ENCODE peak calls at places on chromosomes 13 and 19, in six cellular contexts. Z is A549, B is ovary, F is tibial nerve, V is lower leg skin, C is right lobe of liver. E is an unnamed sample.

GRCh38 chr19:20558011-20558410 is 7.6 kb downstream of the ZNF737 start:
- DNase-seq in B (peak), C (no peak), F (no peak), V (no peak), Z (no peak), E (no peak)

GRCh38 chr19:44553478-44554171 is 24.1 kb upstream of the CEACAM20 start:
- DNase-seq in B (no peak), Z (no peak), F (no peak), C (no peak), V (no peak), E (no peak)

GRCh38 chr13:91111476-91112190 is 235.9 kb upstream of the MIR17HG start:
- DNase-seq in C (no peak), V (no peak), B (no peak), F (no peak), Z (no peak), E (no peak)

GRCh38 chr13:110503979-110504499 is 57.5 kb downstream of the RAB20 start:
- DNase-seq in F (no peak), Z (no peak), V (no peak), B (no peak), C (no peak), E (no peak)

GRCh38 chr13:91097269-91097668 is 250.2 kb upstream of the MIR17HG start:
- DNase-seq in Z (no peak), B (no peak), V (no peak), C (no peak), F (no peak), E (no peak)

GRCh38 chr19:4707322-4707721 is 16.3 kb downstream of the DPP9 start:
- DNase-seq in B (no peak), V (no peak), Z (no peak), C (no peak), F (no peak), E (no peak)

GRCh38 chr13:113948034-113948742 is 25.7 kb downstream of the C13orf46 start:
- DNase-seq in F (no peak), V (no peak), B (no peak), C (no peak), Z (no peak), E (no peak)

GRCh38 chr13:107835339-107836018 is 379.9 kb downstream of the LIG4 start:
- DNase-seq in F (no peak), Z (no peak), C (no peak), B (no peak), V (no peak), E (no peak)

GRCh38 chr19:18422530-18423191 is 3.5 kb downstream of the SSBP4 start:
- DNase-seq in Z (no peak), V (no peak), B (peak), C (no peak), F (no peak), E (no peak)

GRCh38 chr13:50244913-50245574 is 229.8 kb downstream of the KCNRG start:
- DNase-seq in B (no peak), Z (peak), V (no peak), F (no peak), C (peak), E (no peak)

GRCh38 chr19:47190167-47190727 is 40.8 kb downstream of the BBC3 start:
- DNase-seq in C (peak), Z (peak), B (peak), F (no peak), V (no peak), E (peak)

GRCh38 chr19:29845576-29846176 is 33.9 kb downstream of the CCNE1 start:
- DNase-seq in F (no peak), C (no peak), Z (peak), V (peak), B (no peak), E (peak)

GRCh38 chr13:91185294-91185863 is 162.1 kb upstream of the MIR17HG start:
- DNase-seq in F (no peak), B (no peak), C (no peak), V (no peak), Z (peak), E (no peak)

GRCh38 chr19:35879770-35880317 is 11.5 kb downstream of the APLP1 start:
- DNase-seq in B (peak), C (peak), F (peak), V (peak), Z (peak), E (peak)

GRCh38 chr13:39656325-39656677 is 839 bp downstream of the COG6 start:
- DNase-seq in F (no peak), C (no peak), Z (no peak), B (no peak), V (no peak), E (no peak)

GRCh38 chr19:47540748-47541147 is 25.9 kb upstream of the NAPA start:
- DNase-seq in F (no peak), B (no peak), C (no peak), Z (peak), V (no peak), E (no peak)

GRCh38 chr13:80082396-80083096 is 258.4 kb downstream of the SPRY2 start:
- DNase-seq in F (no peak), V (no peak), Z (no peak), B (no peak), C (no peak), E (no peak)

GRCh38 chr19:8635422-8635821 is 5.0 kb downstream of the NFILZ start:
- DNase-seq in V (no peak), Z (peak), F (no peak), C (no peak), B (no peak), E (no peak)

GRCh38 chr19:1259206-1259872 is 9.8 kb upstream of the CIRBP start:
- DNase-seq in V (peak), Z (peak), F (peak), C (peak), B (peak), E (peak)
- TF ChIP-seq POLR2A in V (no peak), Z (no peak), F (peak), C (peak), B (peak), E (peak)

GRCh38 chr13:76884571-76885202 is 1.5 kb downstream of the KCTD12 start:
- DNase-seq in B (no peak), C (no peak), Z (no peak), F (no peak), V (no peak), E (no peak)

GRCh38 chr13:76885203-76886004 is 801 bp downstream of the KCTD12 start:
- DNase-seq in V (peak), Z (peak), F (peak), C (peak), B (peak), E (peak)

GRCh38 chr13:76886005-76886291 is 257 bp downstream of the KCTD12 start:
- DNase-seq in F (no peak), Z (no peak), B (no peak), V (no peak), C (no peak), E (no peak)

GRCh38 chr13:76887070-76887563 is 912 bp upstream of the KCTD12 start:
- DNase-seq in F (no peak), B (peak), C (no peak), Z (no peak), V (peak), E (no peak)

DNA sequence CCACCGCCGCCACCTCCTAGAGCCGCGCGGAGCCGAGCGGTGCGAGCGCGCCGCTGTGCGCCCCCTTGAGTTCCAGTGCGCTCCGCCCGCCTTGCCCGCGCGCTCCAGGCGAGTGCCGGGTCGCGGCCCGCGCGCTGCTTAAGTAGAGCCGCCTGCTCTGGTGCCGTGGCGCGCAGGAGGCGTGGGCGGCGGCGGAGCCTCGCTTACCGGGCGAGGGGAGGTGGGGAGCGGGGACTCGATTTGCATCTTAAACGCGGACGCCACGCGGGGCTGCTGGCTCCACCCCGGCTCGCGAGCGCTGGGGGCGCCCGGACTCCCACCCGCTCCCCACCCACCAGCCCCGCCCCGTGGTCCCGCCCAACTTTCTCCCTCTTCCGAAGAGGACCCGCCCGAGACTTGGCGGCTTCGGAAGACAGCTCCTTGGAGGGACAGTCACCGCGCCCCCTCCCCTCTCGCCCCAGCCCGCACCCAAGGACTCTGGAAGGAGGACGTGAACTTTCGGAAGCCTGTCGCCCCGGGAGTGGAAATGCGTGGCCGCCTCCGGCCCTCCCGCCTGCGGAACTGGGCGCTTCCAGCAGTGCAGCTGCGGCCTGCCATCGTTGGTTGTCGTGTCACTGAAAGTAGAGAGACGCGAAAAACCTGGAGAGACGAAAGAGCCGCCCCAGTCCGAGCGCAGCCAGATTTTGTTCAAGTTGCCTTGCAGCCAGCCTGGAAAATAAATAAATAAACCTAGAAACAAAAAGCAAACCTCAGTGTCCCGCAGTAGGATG is at the start of gene KCTD12:
- DNase-seq in Z (peak), F (peak), V (peak), B (peak), C (peak), E (peak)
- TF ChIP-seq POLR2A in Z (peak), F (peak), V (no peak), B (peak), C (peak), E (peak)

GRCh38 chr19:54189020-54189667 is at the start of gene MBOAT7:
- DNase-seq in Z (no peak), F (no peak), B (no peak), C (no peak), V (no peak), E (no peak)
- TF ChIP-seq POLR2A in Z (peak), F (peak), B (peak), C (peak), V (no peak), E (peak)

DNA sequence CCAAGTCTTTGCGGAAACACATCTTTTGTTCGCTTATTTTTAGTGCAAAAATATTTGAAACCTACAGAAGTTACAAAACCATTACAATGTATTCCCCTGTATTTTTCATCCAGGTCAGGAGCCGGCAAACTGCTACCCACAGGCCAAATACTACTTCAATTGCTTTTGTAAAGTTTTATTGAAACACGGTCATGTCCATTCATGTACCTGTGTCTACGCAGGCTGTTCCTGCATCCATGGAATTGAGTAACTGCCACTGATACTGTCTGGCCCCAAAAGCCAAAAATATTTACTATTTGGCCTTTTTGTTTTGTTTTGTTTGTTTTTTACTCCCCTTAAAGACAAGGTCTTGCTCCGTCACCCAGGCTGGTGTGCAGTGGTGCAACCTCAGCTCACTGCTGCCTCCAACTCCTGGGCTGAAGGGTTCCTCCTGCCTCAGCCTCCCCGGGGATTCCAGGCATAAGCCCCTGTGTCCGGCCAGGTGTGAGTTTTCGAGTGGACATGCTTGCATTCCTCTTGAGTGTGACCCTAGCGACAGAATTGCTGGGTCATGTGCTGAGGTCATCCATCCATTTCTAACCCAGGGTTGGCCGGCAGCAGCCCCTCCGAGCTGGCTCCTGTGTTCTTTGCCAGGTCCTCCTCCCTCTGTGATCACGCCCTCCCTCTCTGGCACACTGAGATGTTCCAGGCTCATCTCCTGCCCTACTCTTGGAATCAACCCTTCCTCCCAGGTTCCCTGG is 10.9 kb upstream of the S1PR4 start:
- DNase-seq in V (no peak), B (no peak), F (no peak), C (no peak), Z (no peak), E (no peak)
- TF ChIP-seq POLR2A in V (no peak), B (no peak), F (no peak), C (no peak), Z (no peak), E (no peak)

GRCh38 chr19:10269333-10270179 is 1.4 kb upstream of the ICAM1 start:
- DNase-seq in Z (peak), B (peak), F (peak), V (peak), C (peak), E (peak)

GRCh38 chr19:10271543-10272086 is 695 bp downstream of the ICAM1 start:
- DNase-seq in Z (no peak), C (peak), F (no peak), B (peak), V (peak), E (no peak)

GRCh38 chr19:10270180-10270615 is 722 bp upstream of the ICAM1 start:
- DNase-seq in F (peak), V (peak), Z (no peak), C (peak), B (peak), E (no peak)

GRCh38 chr19:10268077-10268476 is 2.8 kb upstream of the ICAM1 start:
- DNase-seq in B (no peak), V (no peak), Z (no peak), C (peak), F (no peak), E (no peak)

DNA sequence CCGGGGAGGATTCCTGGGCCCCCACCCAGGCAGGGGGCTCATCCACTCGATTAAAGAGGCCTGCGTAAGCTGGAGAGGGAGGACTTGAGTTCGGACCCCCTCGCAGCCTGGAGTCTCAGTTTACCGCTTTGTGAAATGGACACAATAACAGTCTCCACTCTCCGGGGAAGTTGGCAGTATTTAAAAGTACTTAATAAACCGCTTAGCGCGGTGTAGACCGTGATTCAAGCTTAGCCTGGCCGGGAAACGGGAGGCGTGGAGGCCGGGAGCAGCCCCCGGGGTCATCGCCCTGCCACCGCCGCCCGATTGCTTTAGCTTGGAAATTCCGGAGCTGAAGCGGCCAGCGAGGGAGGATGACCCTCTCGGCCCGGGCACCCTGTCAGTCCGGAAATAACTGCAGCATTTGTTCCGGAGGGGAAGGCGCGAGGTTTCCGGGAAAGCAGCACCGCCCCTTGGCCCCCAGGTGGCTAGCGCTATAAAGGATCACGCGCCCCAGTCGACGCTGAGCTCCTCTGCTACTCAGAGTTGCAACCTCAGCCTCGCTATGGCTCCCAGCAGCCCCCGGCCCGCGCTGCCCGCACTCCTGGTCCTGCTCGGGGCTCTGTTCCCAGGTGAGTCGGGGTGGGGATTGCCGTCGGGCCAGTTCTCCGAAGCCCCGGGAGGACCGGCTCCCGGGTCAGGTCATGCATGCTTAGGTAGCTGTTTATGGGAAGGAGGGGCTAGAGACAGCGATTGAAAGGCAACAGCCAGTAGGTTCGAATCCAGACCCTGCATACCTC is at the start of gene ICAM1:
- DNase-seq in B (peak), C (peak), Z (no peak), F (peak), V (peak), E (peak)
- TF ChIP-seq POLR2A in B (peak), C (peak), Z (no peak), F (peak), V (no peak), E (peak)

GRCh38 chr19:13932911-13933393 is 5.3 kb downstream of the PODNL1 start:
- DNase-seq in F (no peak), B (no peak), V (no peak), Z (no peak), C (no peak), E (no peak)
- TF ChIP-seq POLR2A in F (no peak), B (no peak), V (no peak), Z (no peak), C (no peak), E (no peak)

GRCh38 chr19:41859618-41860418 is at the start of gene RPS19:
- DNase-seq in Z (peak), F (peak), V (peak), C (peak), B (peak), E (peak)
- TF ChIP-seq POLR2A in Z (peak), F (peak), V (no peak), C (peak), B (peak), E (peak)

E was measured in prostate gland.